ENCODE peak calls at places on chromosomes 11 and 22, in four cellular contexts. S is esophagus muscularis mucosa, Q is ovary, J is uterus. M is an unnamed sample.
A peak's percentile ranks its signal among the peaks of the same experiment; 100 is the strongest.

GRCh38 chr11:128814856-128815705 is 52.0 kb downstream of the KCNJ1 start:
- DNase-seq in S (no peak), Q (no peak), J (peak; percentile 69), M (no peak)

GRCh38 chr11:68414457-68415221 is 45.9 kb upstream of the PPP6R3 start:
- DNase-seq in S (no peak), Q (no peak), J (no peak), M (no peak)

GRCh38 chr11:117686711-117687110 is 110.3 kb downstream of the DSCAML1 start:
- DNase-seq in S (no peak), Q (no peak), J (no peak), M (no peak)

GRCh38 chr11:60874421-60875365 is 7.4 kb downstream of the ZP1 start:
- DNase-seq in S (no peak), Q (no peak), J (no peak), M (no peak)

GRCh38 chr22:44188986-44189630 is 8.4 kb downstream of the PARVG start:
- DNase-seq in S (no peak), Q (no peak), J (no peak), M (peak; percentile 24)

GRCh38 chr11:46253258-46254134 is 24.0 kb upstream of the CREB3L1 start:
- DNase-seq in S (no peak), Q (no peak), J (no peak), M (no peak)

GRCh38 chr22:31915499-31916065 is 28.8 kb upstream of the YWHAH start:
- DNase-seq in S (no peak), Q (no peak), J (no peak), M (no peak)

GRCh38 chr11:46617451-46618314 is at the start of gene ATG13:
- DNase-seq in S (peak; percentile 96), Q (peak; percentile 63), J (peak; percentile 72), M (peak; percentile 79)

GRCh38 chr22:40509401-40510134 is 127.0 kb downstream of the MRTFA start:
- DNase-seq in S (no peak), Q (peak; percentile 78), J (peak; percentile 69), M (no peak)

GRCh38 chr22:29816128-29816527 is 21.9 kb downstream of the ASCC2 start:
- DNase-seq in S (no peak), Q (peak; percentile 36), J (peak; percentile 45), M (no peak)

GRCh38 chr22:23796461-23796860 is 9.7 kb downstream of the SMARCB1 start:
- DNase-seq in S (no peak), Q (no peak), J (no peak), M (no peak)

GRCh38 chr11:102085864-102086551 is 24.2 kb upstream of the YAP1 start:
- DNase-seq in S (no peak), Q (no peak), J (no peak), M (no peak)

GRCh38 chr11:128936546-128937275 is 6.0 kb downstream of the TP53AIP1 start:
- DNase-seq in S (no peak), Q (no peak), J (no peak), M (no peak)

GRCh38 chr22:37431366-37431765 is 4.1 kb upstream of the ELFN2 start:
- DNase-seq in S (no peak), Q (no peak), J (no peak), M (no peak)

GRCh38 chr11:29481721-29482120 is 535.1 kb downstream of the KCNA4 start:
- DNase-seq in S (no peak), Q (no peak), J (no peak), M (no peak)

GRCh38 chr11:34346551-34346950 is 11.3 kb downstream of the ABTB2 start:
- DNase-seq in S (no peak), Q (no peak), J (peak; percentile 48), M (no peak)

GRCh38 chr11:98207086-98207485 is 813.7 kb upstream of the CNTN5 start:
- DNase-seq in S (no peak), Q (no peak), J (no peak), M (no peak)

GRCh38 chr11:46747150-46747549 is 28.1 kb downstream of the F2 start:
- DNase-seq in S (no peak), Q (no peak), J (no peak), M (no peak)

GRCh38 chr22:29011200-29011867 is 50.3 kb downstream of the C22orf31 start:
- DNase-seq in S (no peak), Q (no peak), J (no peak), M (no peak)

GRCh38 chr11:77287615-77288273 is 13.7 kb downstream of the GDPD4 start:
- DNase-seq in S (no peak), Q (no peak), J (no peak), M (no peak)

GRCh38 chr22:23397618-23398567 is 182.2 kb downstream of the IGLL1 start:
- DNase-seq in S (no peak), Q (no peak), J (no peak), M (peak; percentile 37)

GRCh38 chr22:50701428-50702154 is 29.0 kb downstream of the SHANK3 start:
- DNase-seq in S (no peak), Q (no peak), J (no peak), M (no peak)

GRCh38 chr22:29369460-29369859 is 18.9 kb downstream of the AP1B1 start:
- DNase-seq in S (no peak), Q (peak; percentile 52), J (peak; percentile 64), M (no peak)

GRCh38 chr11:126334665-126335462 is 20.6 kb upstream of the ST3GAL4 start:
- DNase-seq in S (no peak), Q (no peak), J (no peak), M (no peak)

GRCh38 chr11:34157163-34157562 is 51.7 kb downstream of the NAT10 start:
- DNase-seq in S (no peak), Q (no peak), J (no peak), M (no peak)

GRCh38 chr11:70026726-70027125 is 51.4 kb upstream of the ANO1 start:
- DNase-seq in S (no peak), Q (no peak), J (no peak), M (no peak)

GRCh38 chr22:20495861-20496681 is 476 bp upstream of the KLHL22 start:
- DNase-seq in S (peak; percentile 95), Q (peak; percentile 90), J (peak; percentile 92), M (peak; percentile 88)

GRCh38 chr11:111938687-111939160 is 1.6 kb downstream of the DIXDC1 start:
- DNase-seq in S (no peak), Q (no peak), J (no peak), M (no peak)

GRCh38 chr22:38953577-38954413 is 3.6 kb upstream of the APOBEC3A start:
- DNase-seq in S (no peak), Q (no peak), J (no peak), M (peak; percentile 17)

DNA sequence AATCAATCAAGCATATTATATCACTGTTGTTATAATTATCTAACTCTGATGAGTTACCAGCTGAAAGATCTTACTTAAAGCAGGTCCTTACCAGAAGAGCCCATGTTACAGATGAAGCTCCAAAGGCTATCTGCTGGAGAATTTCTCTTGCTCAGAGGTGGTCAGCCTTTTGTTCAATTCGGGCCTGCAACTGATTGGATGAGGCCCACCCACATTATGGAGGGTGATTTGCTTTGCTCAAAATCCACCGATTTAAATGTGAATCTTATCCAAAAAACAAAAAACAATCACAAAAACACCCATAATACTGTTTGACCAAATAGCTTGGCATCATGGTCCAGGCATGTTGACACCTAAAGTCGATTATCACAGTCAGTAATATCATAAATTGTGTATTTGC is 348.6 kb upstream of the ANO3 start:
- DNase-seq in S (no peak), Q (no peak), J (no peak), M (no peak)
- TF ChIP-seq CTCF in S (no peak), Q (no peak), J (no peak), M (no peak)

DNA sequence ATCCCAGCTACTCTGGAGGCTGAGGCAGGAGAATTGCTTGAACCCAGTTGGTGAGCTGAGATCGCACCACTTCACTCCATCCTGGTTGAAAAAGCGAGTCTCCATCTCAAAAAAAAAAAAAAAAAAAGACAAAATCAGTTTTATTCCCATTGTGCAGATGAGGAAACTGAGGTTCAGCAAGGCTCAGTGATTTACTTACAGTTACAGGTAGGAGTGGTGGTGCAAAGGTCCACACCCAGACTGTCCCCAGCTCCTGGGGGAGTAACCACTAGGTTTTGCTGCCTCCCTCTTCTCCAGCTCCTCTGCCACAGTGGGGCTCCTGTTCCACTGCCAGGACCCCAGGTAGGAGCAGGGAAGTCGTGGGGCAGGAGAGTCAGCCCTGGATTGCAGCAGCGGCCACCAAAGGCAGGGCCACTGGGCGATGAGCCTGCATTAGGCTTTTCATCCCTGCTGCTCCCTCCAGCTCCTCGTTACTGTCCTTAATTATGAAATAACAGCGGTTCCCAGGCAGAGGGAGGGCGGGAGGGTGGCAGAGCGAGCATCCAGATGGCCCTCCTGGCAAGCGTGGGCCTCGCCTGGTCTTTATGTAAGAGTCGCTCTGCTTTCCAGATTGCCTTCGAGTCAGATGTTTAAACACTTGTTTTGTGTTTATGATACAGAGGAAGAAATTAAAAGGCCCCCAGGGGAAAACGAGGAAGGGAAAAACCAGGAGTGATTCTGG is 15.5 kb upstream of the RASD2 start:
- DNase-seq in S (no peak), Q (no peak), J (peak; percentile 54), M (no peak)
- TF ChIP-seq CTCF in S (no peak), Q (no peak), J (no peak), M (no peak)

GRCh38 chr22:43053176-43053575 is 36.0 kb downstream of the TTLL1 start:
- DNase-seq in S (no peak), Q (no peak), J (no peak), M (no peak)
- TF ChIP-seq CTCF in S (no peak), Q (no peak), J (no peak), M (no peak)

DNA sequence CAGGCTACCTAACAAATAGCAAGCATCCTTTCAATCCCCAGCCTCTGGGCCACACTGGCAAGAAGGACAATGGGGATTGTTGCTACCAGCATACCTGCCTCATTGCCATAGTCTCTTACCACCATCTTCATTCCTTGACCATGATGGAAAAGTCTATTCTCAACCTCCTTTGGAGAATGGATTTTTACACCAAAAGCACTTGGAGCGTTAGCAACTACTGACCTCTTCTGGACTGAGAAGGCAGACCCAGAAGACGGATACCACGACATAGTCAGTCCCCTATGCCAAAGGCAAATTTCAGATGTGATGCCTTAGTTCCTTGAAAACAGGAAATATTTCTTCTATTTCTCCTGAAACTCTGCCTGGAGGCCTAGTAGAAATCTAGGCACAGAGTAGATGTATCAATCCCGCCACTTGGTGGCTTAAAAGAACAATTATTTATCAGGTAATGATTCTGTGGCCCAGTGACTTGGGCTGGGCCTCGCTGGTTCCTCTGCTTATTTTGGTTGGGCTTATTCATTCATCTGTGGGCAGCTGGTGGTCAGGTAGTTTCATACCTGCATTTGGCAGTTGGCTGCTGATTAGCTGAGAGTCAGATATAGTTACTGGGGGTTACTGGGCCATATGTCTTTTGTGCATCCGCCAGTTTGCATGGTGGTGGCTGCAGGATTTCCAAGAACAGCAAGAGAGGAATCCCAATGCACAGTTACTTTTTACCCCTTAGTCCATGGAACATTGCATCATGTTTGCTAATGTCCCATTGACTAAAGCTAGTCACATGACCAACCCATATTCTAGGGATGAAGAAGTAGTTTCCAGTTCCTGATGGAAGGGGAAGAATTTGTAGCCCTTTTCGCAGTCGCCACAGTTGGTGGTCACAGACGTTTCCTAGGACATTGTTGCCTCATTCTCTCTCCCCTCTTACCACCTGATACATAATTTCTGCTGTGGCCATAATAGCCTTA is 75.2 kb downstream of the DHCR7 start:
- DNase-seq in S (no peak), Q (no peak), J (no peak), M (no peak)
- TF ChIP-seq CTCF in S (no peak), Q (no peak), J (no peak), M (peak; percentile 17)